ENCODE peak calls at places on chromosomes 5 and 9, in seven cellular contexts. K is HCT116, R is HepG2, V is fibroblast of pulmonary artery, N is adipocyte, Q is heart right ventricle, U is OCI-LY7. H is an unnamed sample.

GRCh38 chr9:100437860-100438805 is 11.2 kb downstream of the MSANTD3 start:
- DNase-seq in K (peak; percentile 59), R (peak; percentile 70), V (peak; percentile 86), N (peak; percentile 93), Q (peak; percentile 22), U (peak; percentile 76), H (peak; percentile 75)

GRCh38 chr5:113005454-113005853 is 28.9 kb downstream of the DCP2 start:
- DNase-seq in K (no peak), R (no peak), V (peak; percentile 80), N (no peak), Q (no peak), U (no peak), H (no peak)

GRCh38 chr5:109418752-109419352 is 9.1 kb upstream of the PJA2 start:
- DNase-seq in K (no peak), R (no peak), V (no peak), N (peak; percentile 41), Q (no peak), U (no peak), H (no peak)

GRCh38 chr5:123086376-123087055 is 2.5 kb upstream of the PRDM6 start:
- DNase-seq in K (no peak), R (no peak), V (no peak), N (no peak), Q (no peak), U (no peak), H (no peak)

GRCh38 chr9:83583151-83584014 is 39.6 kb upstream of the IDNK start:
- DNase-seq in K (peak; percentile 48), R (peak; percentile 47), V (peak; percentile 74), N (peak; percentile 79), Q (no peak), U (peak; percentile 45), H (no peak)

GRCh38 chr9:107489687-107490605 is at the start of gene KLF4:
- DNase-seq in K (peak; percentile 86), R (peak; percentile 62), V (peak; percentile 96), N (peak; percentile 98), Q (peak; percentile 90), U (no peak), H (peak; percentile 92)

GRCh38 chr9:75389096-75389495 is 300.8 kb downstream of the OSTF1 start:
- DNase-seq in K (no peak), R (no peak), V (no peak), N (no peak), Q (no peak), U (no peak), H (no peak)

GRCh38 chr5:7331083-7331482 is 64.9 kb upstream of the ADCY2 start:
- DNase-seq in K (no peak), R (no peak), V (no peak), N (no peak), Q (no peak), U (no peak), H (no peak)

GRCh38 chr5:14850419-14851066 is 21.0 kb downstream of the ANKH start:
- DNase-seq in K (no peak), R (no peak), V (no peak), N (no peak), Q (no peak), U (no peak), H (no peak)

GRCh38 chr5:27328480-27328879 is 290.1 kb upstream of the CDH9 start:
- DNase-seq in K (no peak), R (peak; percentile 2), V (peak; percentile 88), N (peak; percentile 63), Q (no peak), U (no peak), H (no peak)

GRCh38 chr9:107141967-107142366 is 141.1 kb upstream of the RAD23B start:
- DNase-seq in K (peak; percentile 24), R (no peak), V (peak; percentile 39), N (peak; percentile 22), Q (no peak), U (peak; percentile 8), H (no peak)

GRCh38 chr5:91345466-91345865 is 37.7 kb downstream of the ARRDC3 start:
- DNase-seq in K (no peak), R (no peak), V (no peak), N (no peak), Q (no peak), U (no peak), H (no peak)

GRCh38 chr5:115467631-115468030 is 76.9 kb downstream of the FEM1C start:
- DNase-seq in K (no peak), R (no peak), V (no peak), N (no peak), Q (no peak), U (no peak), H (no peak)

GRCh38 chr5:83430130-83431010 is 41.2 kb upstream of the VCAN start:
- DNase-seq in K (peak; percentile 75), R (peak; percentile 61), V (peak; percentile 82), N (peak; percentile 80), Q (no peak), U (peak; percentile 52), H (no peak)

GRCh38 chr9:82406714-82407113 is 418.1 kb downstream of the SPATA31D1 start:
- DNase-seq in K (no peak), R (no peak), V (no peak), N (no peak), Q (no peak), U (no peak), H (no peak)

GRCh38 chr5:158543539-158544387 is 556.0 kb downstream of the EBF1 start:
- DNase-seq in K (no peak), R (no peak), V (peak; percentile 3), N (peak; percentile 88), Q (no peak), U (no peak), H (no peak)

GRCh38 chr9:123742009-123742767 is 187.7 kb downstream of the DENND1A start:
- DNase-seq in K (no peak), R (peak; percentile 91), V (peak; percentile 73), N (peak; percentile 58), Q (peak; percentile 41), U (no peak), H (no peak)

GRCh38 chr5:111227805-111228204 is 3.6 kb downstream of the CAMK4 start:
- DNase-seq in K (no peak), R (no peak), V (peak; percentile 78), N (peak; percentile 58), Q (no peak), U (peak; percentile 18), H (peak; percentile 46)

GRCh38 chr5:157269763-157270272 is 3.9 kb downstream of the CYFIP2 start:
- DNase-seq in K (no peak), R (no peak), V (no peak), N (no peak), Q (no peak), U (no peak), H (no peak)

GRCh38 chr5:157266286-157267007 is 524 bp downstream of the CYFIP2 start:
- DNase-seq in K (no peak), R (no peak), V (no peak), N (peak; percentile 31), Q (peak; percentile 31), U (peak; percentile 75), H (peak; percentile 79)

GRCh38 chr5:157269165-157269671 is 3.3 kb downstream of the CYFIP2 start:
- DNase-seq in K (no peak), R (no peak), V (no peak), N (no peak), Q (no peak), U (peak; percentile 49), H (no peak)

GRCh38 chr5:157267025-157267424 is 1.1 kb downstream of the CYFIP2 start:
- DNase-seq in K (no peak), R (no peak), V (no peak), N (no peak), Q (no peak), U (no peak), H (no peak)

GRCh38 chr5:157267766-157268480 is 2.0 kb downstream of the CYFIP2 start:
- DNase-seq in K (no peak), R (no peak), V (no peak), N (no peak), Q (no peak), U (peak; percentile 55), H (no peak)
- H3K4me3 ChIP-seq in K (no peak overlapping the region), R (no peak overlapping the region), V (no peak overlapping the region), N (no peak overlapping the region), Q (no peak overlapping the region), U (peak overlapping the region; percentile 82), H (no peak overlapping the region)

GRCh38 chr5:55988979-55989612 is 5.7 kb downstream of the IL6ST start:
- DNase-seq in K (no peak), R (peak; percentile 42), V (no peak), N (no peak), Q (no peak), U (no peak), H (no peak)
- H3K4me3 ChIP-seq in K (no peak overlapping the region), R (peak overlapping the region; percentile 24), V (peak overlapping the region; percentile 42), N (peak overlapping the region; percentile 62), Q (no peak overlapping the region), U (no peak overlapping the region), H (no peak overlapping the region)

GRCh38 chr9:4680178-4680535 is 788 bp downstream of the CDC37L1 start:
- DNase-seq in K (no peak), R (no peak), V (no peak), N (peak; percentile 47), Q (no peak), U (peak; percentile 23), H (no peak)

GRCh38 chr9:4677392-4677791 is 2.0 kb upstream of the CDC37L1 start:
- DNase-seq in K (no peak), R (no peak), V (no peak), N (no peak), Q (no peak), U (no peak), H (no peak)

GRCh38 chr9:4679268-4680177 is at the start of gene CDC37L1:
- DNase-seq in K (peak; percentile 87), R (peak; percentile 91), V (peak; percentile 97), N (peak; percentile 99), Q (peak; percentile 99), U (peak; percentile 96), H (peak; percentile 99)

GRCh38 chr9:4678679-4679267 is 596 bp upstream of the CDC37L1 start:
- DNase-seq in K (no peak), R (peak; percentile 41), V (peak; percentile 56), N (peak; percentile 66), Q (no peak), U (peak; percentile 47), H (no peak)

DNA sequence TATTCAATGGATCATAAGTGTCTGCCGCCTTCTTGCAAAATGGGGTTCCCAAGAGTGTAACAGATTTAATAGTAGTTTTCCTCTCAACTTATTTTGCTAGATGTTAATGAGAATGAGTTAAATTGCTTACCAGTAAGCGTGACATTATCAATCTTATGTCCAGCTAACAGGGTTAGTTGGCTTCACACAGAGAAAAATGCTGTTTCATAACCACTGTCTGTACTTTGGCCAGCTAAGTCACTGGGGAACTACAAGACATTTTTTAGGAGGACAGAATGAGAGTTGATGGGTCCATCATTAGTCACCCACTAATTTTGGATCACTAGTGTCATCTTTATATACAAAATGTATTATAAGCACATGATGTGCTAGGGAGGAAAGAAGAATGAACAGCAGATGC is 1.4 kb downstream of the CDC37L1 start:
- DNase-seq in K (no peak), R (peak; percentile 38), V (peak; percentile 47), N (peak; percentile 65), Q (no peak), U (no peak), H (no peak)
- H3K4me3 ChIP-seq in K (peak overlapping the region; percentile 87), R (peak overlapping the region; percentile 76), V (peak overlapping the region; percentile 90), N (peak overlapping the region; percentile 94), Q (peak overlapping the region; percentile 67), U (peak overlapping the region; percentile 90), H (peak overlapping the region; percentile 46)

GRCh38 chr9:72149231-72149975 is at the start of gene GDA:
- DNase-seq in K (peak; percentile 68), R (no peak), V (no peak), N (no peak), Q (no peak), U (no peak), H (no peak)
- H3K4me3 ChIP-seq in K (peak within 1 kb of the TSS; percentile 84), R (no peak within 1 kb of the TSS), V (no peak within 1 kb of the TSS), N (peak within 1 kb of the TSS; percentile 67), Q (peak within 1 kb of the TSS; percentile 28), U (no peak within 1 kb of the TSS), H (no peak within 1 kb of the TSS)

H was measured in aorta.